ENCODE peak calls at places on chromosomes 12 and 14, in seven cellular contexts. U is adipocyte; I is testis; G is CD8-positive, alpha-beta T cell; N is right lobe of liver; D is Peyer's patch; T is thyroid gland. J is an unnamed sample. For H3K36me3, the result is how much of the 10 kb centered on the place peaks cover.

GRCh38 chr14:105475916-105476845 is 1.6 kb downstream of the CRIP2 start:
- DNase-seq in T (peak), G (no peak), U (no peak), I (no peak), D (no peak), N (peak), J (peak)

GRCh38 chr14:32430326-32430725 is 101.2 kb downstream of the AKAP6 start:
- DNase-seq in I (no peak), N (no peak), G (no peak), U (peak), D (no peak), T (no peak), J (no peak)

GRCh38 chr12:58066296-58066695 is 124.9 kb downstream of the ATP23 start:
- DNase-seq in T (peak), D (no peak), I (no peak), U (peak), N (no peak), G (no peak), J (no peak)

GRCh38 chr12:70043490-70044138 is 199.6 kb upstream of the CNOT2 start:
- DNase-seq in D (peak), N (no peak), T (no peak), G (no peak), I (no peak), U (no peak), J (no peak)

GRCh38 chr12:82803201-82803600 is 116.5 kb downstream of the TMTC2 start:
- DNase-seq in I (no peak), D (no peak), G (no peak), N (no peak), T (no peak), U (no peak), J (no peak)

GRCh38 chr14:50839048-50839447 is 8.1 kb upstream of the NIN start:
- DNase-seq in G (no peak), U (no peak), N (no peak), T (no peak), I (no peak), D (no peak), J (no peak)

GRCh38 chr14:105582639-105583038 is 56.3 kb downstream of the TMEM121 start:
- DNase-seq in D (peak), T (no peak), N (peak), U (no peak), G (no peak), I (no peak), J (peak)

GRCh38 chr14:52124791-52125661 is 56.2 kb upstream of the NID2 start:
- DNase-seq in D (no peak), T (no peak), U (peak), N (no peak), G (no peak), I (no peak), J (peak)

GRCh38 chr12:3795096-3795799 is 42.3 kb upstream of the CRACR2A start:
- DNase-seq in D (no peak), I (no peak), U (no peak), G (no peak), T (no peak), N (no peak), J (no peak)

GRCh38 chr14:52329678-52330376 is 15.7 kb downstream of the PTGER2 start:
- DNase-seq in N (no peak), D (no peak), T (no peak), U (no peak), G (no peak), I (no peak), J (no peak)

GRCh38 chr12:6069452-6070093 is 54.9 kb downstream of the VWF start:
- DNase-seq in T (no peak), I (no peak), N (no peak), D (no peak), G (no peak), U (peak), J (no peak)

GRCh38 chr14:76810953-76811400 is 1.7 kb downstream of the ANGEL1 start:
- DNase-seq in U (peak), N (no peak), G (no peak), T (no peak), D (no peak), I (peak), J (peak)

GRCh38 chr12:2414810-2415567 is 362.2 kb downstream of the CACNA1C start:
- DNase-seq in N (no peak), D (no peak), G (no peak), U (peak), I (no peak), T (no peak), J (peak)

GRCh38 chr14:100733152-100733850 is 6.6 kb downstream of the DLK1 start:
- DNase-seq in N (no peak), G (no peak), I (no peak), T (peak), D (peak), U (no peak), J (peak)

GRCh38 chr14:92277031-92277430 is 45.9 kb upstream of the SLC24A4 start:
- DNase-seq in N (no peak), D (no peak), I (no peak), T (no peak), G (no peak), U (no peak), J (no peak)

GRCh38 chr14:37246427-37246829 is 48.7 kb downstream of the MIPOL1 start:
- DNase-seq in D (no peak), U (peak), I (no peak), N (no peak), G (no peak), T (no peak), J (peak)

GRCh38 chr12:85829391-85829790 is 6.8 kb downstream of the RASSF9 start:
- DNase-seq in G (no peak), N (no peak), T (no peak), U (peak), I (no peak), D (no peak), J (no peak)

GRCh38 chr12:113040722-113041168 is 15.8 kb upstream of the DTX1 start:
- DNase-seq in D (no peak), I (peak), U (peak), N (peak), T (peak), G (no peak), J (no peak)

GRCh38 chr12:89791286-89791685 is 82.6 kb upstream of the ATP2B1 start:
- DNase-seq in D (no peak), T (no peak), G (no peak), U (no peak), I (no peak), N (no peak), J (no peak)

GRCh38 chr14:92105073-92105844 is 1.1 kb downstream of the ATXN3 start:
- DNase-seq in N (no peak), I (no peak), T (peak), D (no peak), G (no peak), U (peak), J (no peak)

GRCh38 chr12:3632256-3633240 is 120.4 kb downstream of the CRACR2A start:
- DNase-seq in T (no peak), D (no peak), G (no peak), N (no peak), I (no peak), U (peak), J (no peak)

GRCh38 chr12:108198043-108198442 is 69.0 kb downstream of the WSCD2 start:
- DNase-seq in U (no peak), N (no peak), D (no peak), T (no peak), I (no peak), G (no peak), J (peak)

GRCh38 chr14:77007339-77007974 is 21.1 kb downstream of the IRF2BPL start:
- DNase-seq in D (no peak), T (peak), N (peak), U (no peak), G (no peak), I (no peak), J (peak)

GRCh38 chr12:5785601-5786000 is 159.5 kb downstream of the ANO2 start:
- DNase-seq in G (peak), I (no peak), T (no peak), U (no peak), N (no peak), D (no peak), J (no peak)

GRCh38 chr14:52703225-52703624 is 3.8 kb upstream of the PSMC6 start:
- DNase-seq in I (no peak), U (peak), N (no peak), T (no peak), D (no peak), G (no peak), J (no peak)

GRCh38 chr14:105148604-105149145 is 19.9 kb downstream of the JAG2 start:
- DNase-seq in I (no peak), N (peak), T (no peak), U (no peak), D (peak), G (no peak), J (peak)

GRCh38 chr12:71972441-71973074 is 33.9 kb downstream of the TPH2 start:
- DNase-seq in N (no peak), D (no peak), T (peak), G (no peak), U (no peak), I (no peak), J (peak)

GRCh38 chr12:104682790-104683279 is 226.1 kb downstream of the CHST11 start:
- DNase-seq in T (no peak), N (no peak), G (peak), D (no peak), U (no peak), I (no peak), J (no peak)

GRCh38 chr14:75070383-75070782 is 942 bp downstream of the ZC2HC1C start:
- DNase-seq in D (no peak), T (peak), N (peak), U (no peak), I (no peak), G (no peak), J (no peak)

GRCh38 chr14:77459072-77459723 is 1.3 kb downstream of the AHSA1 start:
- DNase-seq in U (peak), I (peak), N (no peak), D (no peak), G (no peak), T (peak), J (peak)

GRCh38 chr12:92619026-92619425 is 83.8 kb upstream of the PLEKHG7 start:
- DNase-seq in U (no peak), N (no peak), D (no peak), T (no peak), G (no peak), I (no peak), J (no peak)

GRCh38 chr14:106013879-106014376 is 487.5 kb downstream of the TMEM121 start:
- DNase-seq in I (no peak), N (no peak), T (no peak), G (no peak), U (no peak), D (no peak), J (no peak)

GRCh38 chr14:29930283-29930682 is 2.6 kb upstream of the PRKD1 start:
- DNase-seq in G (no peak), I (no peak), T (no peak), D (no peak), N (no peak), U (peak), J (no peak)

GRCh38 chr12:11943919-11944318 is 126.8 kb upstream of the BCL2L14 start:
- DNase-seq in U (no peak), T (no peak), D (no peak), I (no peak), G (no peak), N (no peak), J (no peak)

DNA sequence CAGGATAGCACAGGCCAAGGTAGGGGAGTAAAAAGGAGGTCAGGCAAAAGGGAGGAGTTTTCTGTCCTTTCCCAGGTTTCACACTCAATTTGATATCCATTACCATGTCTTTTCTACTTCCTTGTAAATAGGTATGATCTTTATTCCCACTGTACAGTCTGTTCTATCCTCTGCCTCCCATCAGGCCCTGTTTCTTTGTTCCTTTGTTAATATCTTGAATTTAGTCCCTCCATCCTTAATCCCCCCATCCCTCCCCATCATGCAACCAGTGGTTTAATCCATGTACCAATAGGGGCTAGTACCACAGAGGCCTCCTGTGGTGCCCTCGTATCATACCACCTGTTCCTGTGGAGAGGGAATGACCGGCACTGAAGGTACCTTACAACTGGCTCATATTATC is 3.6 kb upstream of the SUOX start:
- DNase-seq in I (no peak), T (no peak), N (no peak), G (no peak), U (no peak), D (no peak), J (no peak)
- H3K36me3 ChIP-seq in I (under half), T (under half), N (under half), G (under half), U (half or more), D (half or more), J (under half)

DNA sequence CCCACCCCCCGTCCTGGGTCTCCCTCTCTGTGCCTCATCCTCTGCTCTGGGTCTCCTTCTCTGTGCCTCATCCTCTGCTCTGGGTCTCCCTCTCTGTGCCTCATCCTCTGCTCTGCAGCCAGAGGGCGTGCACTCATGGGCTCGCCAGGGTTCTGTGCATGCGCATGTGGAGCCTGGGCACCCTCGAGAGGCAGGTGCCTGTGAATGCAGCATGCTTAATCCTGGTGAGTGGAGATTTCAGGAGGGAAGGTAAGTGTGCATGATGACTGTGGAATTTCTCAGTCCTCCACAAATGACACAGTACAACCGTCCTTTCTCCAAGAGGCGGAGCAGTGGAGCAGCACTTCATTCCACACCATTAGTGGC is 65.2 kb downstream of the EP400 start:
- DNase-seq in I (no peak), N (no peak), T (peak), G (no peak), U (no peak), D (no peak), J (peak)
- H3K36me3 ChIP-seq in I (under half), N (half or more), T (half or more), G (half or more), U (half or more), D (half or more), J (under half)

DNA sequence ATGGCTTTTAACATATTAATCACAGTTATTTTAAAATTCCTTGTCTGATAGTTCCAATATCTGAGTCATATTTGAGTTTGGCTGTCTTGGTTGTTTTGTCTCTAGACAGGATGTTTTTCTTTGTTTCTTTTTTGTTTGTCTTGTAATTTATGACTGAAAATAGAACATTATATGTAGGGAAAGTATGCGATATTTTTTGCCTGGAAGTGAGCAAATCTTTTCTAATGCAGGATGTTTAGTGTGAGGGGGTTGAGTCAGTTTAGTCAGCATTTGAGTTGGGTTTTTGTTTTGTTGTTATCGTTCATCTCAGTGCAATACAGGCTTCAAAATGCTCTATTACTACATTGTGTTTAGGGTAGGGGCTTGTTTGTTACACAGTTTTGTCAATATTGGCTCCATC is 239.8 kb downstream of the SNAPC1 start:
- DNase-seq in U (no peak), I (no peak), G (no peak), T (no peak), N (no peak), D (no peak), J (no peak)
- H3K36me3 ChIP-seq in U (under half), I (under half), G (under half), T (under half), N (under half), D (under half), J (under half)

GRCh38 chr14:64174922-64175782 is 119.0 kb downstream of the ESR2 start:
- DNase-seq in G (no peak), I (no peak), T (no peak), N (no peak), U (no peak), D (no peak), J (no peak)

GRCh38 chr14:64176330-64176729 is 117.8 kb downstream of the ESR2 start:
- DNase-seq in G (no peak), D (no peak), I (no peak), U (no peak), N (no peak), T (no peak), J (no peak)

GRCh38 chr14:64184103-64184729 is 110.0 kb downstream of the ESR2 start:
- DNase-seq in I (no peak), T (no peak), D (no peak), N (no peak), G (no peak), U (no peak), J (no peak)

DNA sequence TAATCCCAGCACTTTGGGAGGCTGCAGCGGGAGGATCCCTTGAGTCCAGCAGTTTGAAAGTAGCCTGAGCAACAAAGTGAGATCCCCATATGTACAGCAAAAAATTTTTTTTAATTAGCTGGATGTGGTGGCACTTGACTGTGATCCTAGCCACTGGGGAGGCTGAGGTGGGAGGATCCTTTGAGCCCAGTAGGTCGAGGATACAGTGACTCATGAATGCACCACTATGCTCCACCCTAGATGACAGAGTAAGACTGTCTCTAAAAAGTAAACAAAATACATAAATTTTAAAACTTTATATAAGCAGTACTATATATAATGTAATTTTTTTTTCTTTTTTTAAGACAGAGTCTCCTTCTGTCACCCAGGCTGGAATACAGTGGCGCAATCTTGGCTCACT is 115.4 kb downstream of the ESR2 start:
- DNase-seq in I (no peak), D (no peak), T (no peak), G (no peak), U (no peak), N (no peak), J (no peak)
- H3K36me3 ChIP-seq in I (under half), D (half or more), T (under half), G (under half), U (under half), N (under half), J (under half)

GRCh38 chr12:43289412-43289811 is 262.6 kb downstream of the ADAMTS20 start:
- DNase-seq in U (peak), I (no peak), T (no peak), G (no peak), D (no peak), N (no peak), J (no peak)
- H3K36me3 ChIP-seq in U (under half), I (under half), T (under half), G (under half), D (under half), N (under half), J (under half)

J was measured in H7.